ENCODE peak calls at places on chromosomes 1 and 21, in eight cellular contexts. One of them, this sample, is unnamed.

GRCh38 chr1:162300057-162300917 is 76.4 kb downstream of the SPATA46 start:
- DNase-seq in mesothelial cell of epicardium: no peak
- DNase-seq in activated CD4-positive, CD25-positive, alpha-beta regulatory T cell treated with anti-CD3 and anti-CD28 coated beads, Interleukin-2, amount 50 U/mL, for 72 hours: no peak
- DNase-seq in activated CD4-positive, alpha-beta T cell treated with anti-CD3 and anti-CD28 coated beads for 48 hours: no peak
- DNase-seq in stimulated activated CD8-positive, alpha-beta memory T cell treated with anti-CD3 and anti-CD28 coated beads, Interleukin-15, amount 100 ng/mL, for 1 hour: no peak
- DNase-seq in central memory CD4-positive, alpha-beta T cell: no peak
- DNase-seq in SK-MEL-5: no peak
- DNase-seq in A172: no peak
- DNase-seq in this sample: no peak

GRCh38 chr21:31905444-31906400 is 32.9 kb downstream of the HUNK start:
- DNase-seq in mesothelial cell of epicardium: no peak
- DNase-seq in activated CD4-positive, CD25-positive, alpha-beta regulatory T cell treated with anti-CD3 and anti-CD28 coated beads, Interleukin-2, amount 50 U/mL, for 72 hours: no peak
- DNase-seq in activated CD4-positive, alpha-beta T cell treated with anti-CD3 and anti-CD28 coated beads for 48 hours: no peak
- DNase-seq in stimulated activated CD8-positive, alpha-beta memory T cell treated with anti-CD3 and anti-CD28 coated beads, Interleukin-15, amount 100 ng/mL, for 1 hour: no peak
- DNase-seq in central memory CD4-positive, alpha-beta T cell: no peak
- DNase-seq in SK-MEL-5: no peak
- DNase-seq in A172: peak
- DNase-seq in this sample: no peak

GRCh38 chr1:53091841-53092645 is 30.0 kb downstream of the PODN start:
- DNase-seq in mesothelial cell of epicardium: no peak
- DNase-seq in activated CD4-positive, CD25-positive, alpha-beta regulatory T cell treated with anti-CD3 and anti-CD28 coated beads, Interleukin-2, amount 50 U/mL, for 72 hours: no peak
- DNase-seq in activated CD4-positive, alpha-beta T cell treated with anti-CD3 and anti-CD28 coated beads for 48 hours: no peak
- DNase-seq in stimulated activated CD8-positive, alpha-beta memory T cell treated with anti-CD3 and anti-CD28 coated beads, Interleukin-15, amount 100 ng/mL, for 1 hour: no peak
- DNase-seq in central memory CD4-positive, alpha-beta T cell: no peak
- DNase-seq in SK-MEL-5: no peak
- DNase-seq in A172: peak
- DNase-seq in this sample: peak

GRCh38 chr1:245591346-245592082 is 436.7 kb downstream of the KIF26B start:
- DNase-seq in mesothelial cell of epicardium: no peak
- DNase-seq in activated CD4-positive, CD25-positive, alpha-beta regulatory T cell treated with anti-CD3 and anti-CD28 coated beads, Interleukin-2, amount 50 U/mL, for 72 hours: no peak
- DNase-seq in activated CD4-positive, alpha-beta T cell treated with anti-CD3 and anti-CD28 coated beads for 48 hours: no peak
- DNase-seq in stimulated activated CD8-positive, alpha-beta memory T cell treated with anti-CD3 and anti-CD28 coated beads, Interleukin-15, amount 100 ng/mL, for 1 hour: no peak
- DNase-seq in central memory CD4-positive, alpha-beta T cell: no peak
- DNase-seq in SK-MEL-5: no peak
- DNase-seq in A172: no peak
- DNase-seq in this sample: no peak

GRCh38 chr1:6614019-6614952 is 755 bp downstream of the PHF13 start:
- DNase-seq in mesothelial cell of epicardium: peak
- DNase-seq in activated CD4-positive, CD25-positive, alpha-beta regulatory T cell treated with anti-CD3 and anti-CD28 coated beads, Interleukin-2, amount 50 U/mL, for 72 hours: peak
- DNase-seq in activated CD4-positive, alpha-beta T cell treated with anti-CD3 and anti-CD28 coated beads for 48 hours: peak
- DNase-seq in stimulated activated CD8-positive, alpha-beta memory T cell treated with anti-CD3 and anti-CD28 coated beads, Interleukin-15, amount 100 ng/mL, for 1 hour: no peak
- DNase-seq in central memory CD4-positive, alpha-beta T cell: peak
- DNase-seq in SK-MEL-5: no peak
- DNase-seq in A172: no peak
- DNase-seq in this sample: no peak

GRCh38 chr1:230715510-230715909 is 1.6 kb upstream of the AGT start:
- DNase-seq in mesothelial cell of epicardium: no peak
- DNase-seq in activated CD4-positive, CD25-positive, alpha-beta regulatory T cell treated with anti-CD3 and anti-CD28 coated beads, Interleukin-2, amount 50 U/mL, for 72 hours: no peak
- DNase-seq in activated CD4-positive, alpha-beta T cell treated with anti-CD3 and anti-CD28 coated beads for 48 hours: no peak
- DNase-seq in stimulated activated CD8-positive, alpha-beta memory T cell treated with anti-CD3 and anti-CD28 coated beads, Interleukin-15, amount 100 ng/mL, for 1 hour: no peak
- DNase-seq in central memory CD4-positive, alpha-beta T cell: no peak
- DNase-seq in SK-MEL-5: peak
- DNase-seq in A172: no peak
- DNase-seq in this sample: no peak

GRCh38 chr1:53388963-53389362 is 61.1 kb upstream of the LRP8 start:
- DNase-seq in mesothelial cell of epicardium: no peak
- DNase-seq in activated CD4-positive, CD25-positive, alpha-beta regulatory T cell treated with anti-CD3 and anti-CD28 coated beads, Interleukin-2, amount 50 U/mL, for 72 hours: no peak
- DNase-seq in activated CD4-positive, alpha-beta T cell treated with anti-CD3 and anti-CD28 coated beads for 48 hours: no peak
- DNase-seq in stimulated activated CD8-positive, alpha-beta memory T cell treated with anti-CD3 and anti-CD28 coated beads, Interleukin-15, amount 100 ng/mL, for 1 hour: no peak
- DNase-seq in central memory CD4-positive, alpha-beta T cell: no peak
- DNase-seq in SK-MEL-5: no peak
- DNase-seq in A172: no peak
- DNase-seq in this sample: no peak

GRCh38 chr1:161367684-161368398 is at the start of gene CFAP126:
- DNase-seq in mesothelial cell of epicardium: no peak
- DNase-seq in activated CD4-positive, CD25-positive, alpha-beta regulatory T cell treated with anti-CD3 and anti-CD28 coated beads, Interleukin-2, amount 50 U/mL, for 72 hours: no peak
- DNase-seq in activated CD4-positive, alpha-beta T cell treated with anti-CD3 and anti-CD28 coated beads for 48 hours: peak
- DNase-seq in stimulated activated CD8-positive, alpha-beta memory T cell treated with anti-CD3 and anti-CD28 coated beads, Interleukin-15, amount 100 ng/mL, for 1 hour: no peak
- DNase-seq in central memory CD4-positive, alpha-beta T cell: peak
- DNase-seq in SK-MEL-5: peak
- DNase-seq in A172: peak
- DNase-seq in this sample: peak

GRCh38 chr1:187264995-187265602 is 436.4 kb downstream of the PLA2G4A start:
- DNase-seq in mesothelial cell of epicardium: no peak
- DNase-seq in activated CD4-positive, CD25-positive, alpha-beta regulatory T cell treated with anti-CD3 and anti-CD28 coated beads, Interleukin-2, amount 50 U/mL, for 72 hours: no peak
- DNase-seq in activated CD4-positive, alpha-beta T cell treated with anti-CD3 and anti-CD28 coated beads for 48 hours: no peak
- DNase-seq in stimulated activated CD8-positive, alpha-beta memory T cell treated with anti-CD3 and anti-CD28 coated beads, Interleukin-15, amount 100 ng/mL, for 1 hour: no peak
- DNase-seq in central memory CD4-positive, alpha-beta T cell: no peak
- DNase-seq in SK-MEL-5: peak
- DNase-seq in A172: peak
- DNase-seq in this sample: peak

GRCh38 chr1:44828003-44828651 is 14.9 kb downstream of the PTCH2 start:
- DNase-seq in mesothelial cell of epicardium: no peak
- DNase-seq in activated CD4-positive, CD25-positive, alpha-beta regulatory T cell treated with anti-CD3 and anti-CD28 coated beads, Interleukin-2, amount 50 U/mL, for 72 hours: no peak
- DNase-seq in activated CD4-positive, alpha-beta T cell treated with anti-CD3 and anti-CD28 coated beads for 48 hours: no peak
- DNase-seq in stimulated activated CD8-positive, alpha-beta memory T cell treated with anti-CD3 and anti-CD28 coated beads, Interleukin-15, amount 100 ng/mL, for 1 hour: no peak
- DNase-seq in central memory CD4-positive, alpha-beta T cell: no peak
- DNase-seq in SK-MEL-5: no peak
- DNase-seq in A172: no peak
- DNase-seq in this sample: no peak

This sample was measured in H4.